ENCODE peak calls at places on chromosomes 4 and X, in four cellular contexts. One of them, this sample, is unnamed.

GRCh38 chrX:13398073-13398823 is 78.4 kb upstream of the ATXN3L start:
- DNase-seq in HL-60: peak
- DNase-seq in K562: peak
- DNase-seq in GM12878: no peak
- DNase-seq in this sample: no peak

GRCh38 chr4:113442821-113443220 is 318.7 kb downstream of the CAMK2D start:
- DNase-seq in HL-60: no peak
- DNase-seq in K562: no peak
- DNase-seq in GM12878: no peak
- DNase-seq in this sample: no peak

GRCh38 chr4:73704314-73705055 is 35.9 kb upstream of the CXCL8 start:
- DNase-seq in HL-60: peak
- DNase-seq in K562: peak
- DNase-seq in GM12878: no peak
- DNase-seq in this sample: no peak

GRCh38 chrX:13620202-13620601 is 32.7 kb upstream of the TCEANC start:
- DNase-seq in HL-60: no peak
- DNase-seq in K562: no peak
- DNase-seq in GM12878: no peak
- DNase-seq in this sample: no peak

GRCh38 chr4:187127456-187127855 is 403.8 kb upstream of the FAT1 start:
- DNase-seq in HL-60: no peak
- DNase-seq in K562: no peak
- DNase-seq in GM12878: no peak
- DNase-seq in this sample: no peak

GRCh38 chr4:115275615-115276014 is 162.2 kb upstream of the NDST4 start:
- DNase-seq in HL-60: no peak
- DNase-seq in K562: no peak
- DNase-seq in GM12878: no peak
- DNase-seq in this sample: no peak

GRCh38 chr4:143337600-143338287 is 1.1 kb downstream of the GAB1 start:
- DNase-seq in HL-60: no peak
- DNase-seq in K562: no peak
- DNase-seq in GM12878: no peak
- DNase-seq in this sample: no peak

GRCh38 chr4:56656346-56656643 is 24.8 kb downstream of the HOPX start:
- DNase-seq in HL-60: no peak
- DNase-seq in K562: peak
- DNase-seq in GM12878: no peak
- DNase-seq in this sample: peak

GRCh38 chr4:105182211-105182610 is 35.5 kb downstream of the TET2 start:
- DNase-seq in HL-60: no peak
- DNase-seq in K562: no peak
- DNase-seq in GM12878: no peak
- DNase-seq in this sample: no peak

GRCh38 chr4:121614136-121614535 is 82.6 kb downstream of the ANXA5 start:
- DNase-seq in HL-60: no peak
- DNase-seq in K562: no peak
- DNase-seq in GM12878: no peak
- DNase-seq in this sample: no peak

GRCh38 chr4:142350886-142351285 is 495.2 kb downstream of the INPP4B start:
- DNase-seq in HL-60: no peak
- DNase-seq in K562: no peak
- DNase-seq in GM12878: no peak
- DNase-seq in this sample: no peak

GRCh38 chrX:46318551-46318950 is 226.7 kb downstream of the ZNF674 start:
- DNase-seq in HL-60: no peak
- DNase-seq in K562: no peak
- DNase-seq in GM12878: no peak
- DNase-seq in this sample: no peak

GRCh38 chr4:52641853-52642563 is 17.1 kb downstream of the USP46 start:
- DNase-seq in HL-60: no peak
- DNase-seq in K562: no peak
- DNase-seq in GM12878: peak
- DNase-seq in this sample: no peak

GRCh38 chr4:4396628-4397440 is 9.9 kb downstream of the NSG1 start:
- DNase-seq in HL-60: no peak
- DNase-seq in K562: no peak
- DNase-seq in GM12878: no peak
- DNase-seq in this sample: no peak

GRCh38 chrX:28586291-28586690 is 955 bp upstream of the IL1RAPL1 start:
- DNase-seq in HL-60: no peak
- DNase-seq in K562: no peak
- DNase-seq in GM12878: no peak
- DNase-seq in this sample: no peak

GRCh38 chr4:141652161-141652778 is 15.9 kb downstream of the IL15 start:
- DNase-seq in HL-60: no peak
- DNase-seq in K562: no peak
- DNase-seq in GM12878: no peak
- DNase-seq in this sample: no peak

GRCh38 chr4:125085-125820 is 952 bp downstream of the ZNF718 start:
- DNase-seq in HL-60: peak
- DNase-seq in K562: peak
- DNase-seq in GM12878: no peak
- DNase-seq in this sample: no peak

GRCh38 chr4:61202100-61202637 is 2.0 kb downstream of the ADGRL3 start:
- DNase-seq in HL-60: no peak
- DNase-seq in K562: no peak
- DNase-seq in GM12878: no peak
- DNase-seq in this sample: peak

GRCh38 chr4:67104145-67104544 is 441.2 kb downstream of the CENPC start:
- DNase-seq in HL-60: no peak
- DNase-seq in K562: no peak
- DNase-seq in GM12878: no peak
- DNase-seq in this sample: no peak

GRCh38 chr4:137738377-137738990 is 206.2 kb upstream of the PCDH18 start:
- DNase-seq in HL-60: no peak
- DNase-seq in K562: no peak
- DNase-seq in GM12878: no peak
- DNase-seq in this sample: no peak

GRCh38 chrX:110381216-110381615 is 22.6 kb downstream of the RTL9 start:
- DNase-seq in HL-60: no peak
- DNase-seq in K562: no peak
- DNase-seq in GM12878: no peak
- DNase-seq in this sample: no peak

GRCh38 chr4:160318567-160319220 is 1215.8 kb downstream of the RAPGEF2 start:
- DNase-seq in HL-60: no peak
- DNase-seq in K562: no peak
- DNase-seq in GM12878: no peak
- DNase-seq in this sample: no peak

GRCh38 chr4:26861434-26862186 is 969 bp downstream of the STIM2 start:
- DNase-seq in HL-60: no peak
- DNase-seq in K562: peak
- DNase-seq in GM12878: no peak
- DNase-seq in this sample: no peak

DNA sequence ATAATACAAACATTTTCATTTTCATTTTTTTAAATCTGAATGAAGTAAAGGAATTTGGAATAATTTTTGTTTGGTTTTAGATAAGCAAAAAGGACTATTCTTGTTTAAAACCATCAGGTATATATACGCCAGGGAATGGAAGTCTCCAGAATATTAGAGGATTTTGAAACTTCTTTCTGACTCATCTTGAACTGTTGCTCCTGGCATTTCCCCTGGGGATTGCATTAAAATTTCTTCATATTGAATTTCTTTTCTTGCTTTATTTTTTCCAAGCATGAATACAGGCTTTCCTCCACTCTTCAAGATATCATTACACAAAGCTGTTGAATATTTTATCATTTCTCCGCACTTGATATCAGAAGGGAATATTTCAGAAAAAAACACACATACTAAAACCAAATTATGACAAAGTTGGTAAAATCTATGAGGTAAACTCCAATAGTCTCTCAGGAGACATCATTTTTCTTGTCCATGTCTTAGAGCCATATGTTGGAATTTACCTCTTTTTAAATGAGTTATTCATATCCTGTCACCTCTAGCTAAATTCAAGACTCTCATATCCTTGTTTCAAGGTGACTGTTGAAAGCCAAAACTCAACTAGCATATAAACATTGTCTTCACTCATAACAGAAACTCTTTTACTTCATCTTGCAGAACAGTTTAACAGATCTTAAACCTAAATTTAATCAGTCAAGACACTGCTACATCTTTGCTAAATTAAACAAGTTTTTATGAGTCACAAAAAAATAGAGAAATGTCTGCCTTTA is 20.7 kb upstream of the CSN1S1 start:
- DNase-seq in HL-60: peak
- DNase-seq in K562: no peak
- DNase-seq in GM12878: peak
- DNase-seq in this sample: no peak
- TF ChIP-seq SPI1 in HL-60: no peak
- TF ChIP-seq SPI1 in K562: no peak
- TF ChIP-seq SPI1 in GM12878: peak
- TF ChIP-seq SPI1 in this sample: peak

DNA sequence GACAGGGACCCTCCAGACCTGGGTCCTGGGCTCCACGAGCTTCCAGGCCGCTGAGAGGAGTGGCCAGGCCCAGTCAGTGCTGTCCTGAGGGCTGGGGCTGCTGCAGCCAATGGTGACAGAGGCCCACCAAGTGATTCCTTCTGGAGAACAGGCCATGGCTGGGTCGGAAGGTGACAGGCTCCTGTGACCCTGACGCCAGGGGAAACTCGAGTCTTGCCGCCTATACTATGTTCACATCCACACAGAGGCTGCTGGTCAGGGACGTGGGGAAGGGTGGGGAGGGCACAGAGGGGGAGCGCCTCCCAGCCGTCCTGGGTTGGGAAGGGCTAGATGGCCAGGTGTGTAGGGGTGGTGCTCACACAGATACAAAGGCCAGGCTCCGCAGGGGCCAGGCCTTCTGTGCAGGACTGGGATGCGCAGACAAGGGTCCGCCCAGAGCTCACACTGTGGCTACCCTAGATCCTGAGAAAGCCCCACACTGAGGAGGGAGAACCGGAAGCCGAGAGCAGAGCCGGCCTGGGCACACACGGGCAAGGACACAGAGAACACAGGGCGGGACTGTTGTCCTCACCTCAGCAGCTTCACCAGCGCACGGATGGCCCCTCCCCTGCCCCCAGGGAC is 81.4 kb downstream of the HTRA3 start:
- DNase-seq in HL-60: no peak
- DNase-seq in K562: no peak
- DNase-seq in GM12878: no peak
- DNase-seq in this sample: no peak
- TF ChIP-seq SPI1 in HL-60: no peak
- TF ChIP-seq SPI1 in K562: no peak
- TF ChIP-seq SPI1 in GM12878: no peak
- TF ChIP-seq SPI1 in this sample: no peak

DNA sequence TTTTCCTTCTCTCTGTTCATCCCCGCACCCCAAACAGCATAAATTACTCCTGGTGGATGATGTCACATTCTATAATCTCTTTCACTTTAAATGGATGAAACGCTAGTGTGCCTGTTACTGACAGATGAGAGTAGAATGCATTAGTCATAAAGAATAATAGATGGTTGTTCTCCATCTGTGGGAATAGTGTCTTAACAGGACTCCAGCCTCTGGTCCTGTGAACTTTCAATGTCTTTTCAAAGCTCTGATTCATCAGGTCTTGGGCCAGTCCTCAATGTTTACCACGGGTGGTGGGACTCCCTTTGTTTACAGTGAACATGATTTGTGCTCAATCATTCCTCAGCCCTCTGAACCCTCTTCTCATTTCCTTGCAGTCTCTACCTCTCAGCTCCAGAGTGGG is 182.6 kb downstream of the GABRB1 start:
- DNase-seq in HL-60: no peak
- DNase-seq in K562: no peak
- DNase-seq in GM12878: no peak
- DNase-seq in this sample: no peak
- TF ChIP-seq SPI1 in HL-60: no peak
- TF ChIP-seq SPI1 in K562: no peak
- TF ChIP-seq SPI1 in GM12878: no peak
- TF ChIP-seq SPI1 in this sample: no peak

GRCh38 chrX:68139791-68140190 is 293.5 kb downstream of the OPHN1 start:
- DNase-seq in HL-60: no peak
- DNase-seq in K562: no peak
- DNase-seq in GM12878: no peak
- DNase-seq in this sample: no peak
- TF ChIP-seq SPI1 in HL-60: no peak
- TF ChIP-seq SPI1 in K562: no peak
- TF ChIP-seq SPI1 in GM12878: no peak
- TF ChIP-seq SPI1 in this sample: no peak

GRCh38 chrX:38870386-38870895 is 69.2 kb downstream of the MID1IP1 start:
- DNase-seq in HL-60: no peak
- DNase-seq in K562: peak
- DNase-seq in GM12878: no peak
- DNase-seq in this sample: no peak
- TF ChIP-seq SPI1 in HL-60: no peak
- TF ChIP-seq SPI1 in K562: no peak
- TF ChIP-seq SPI1 in GM12878: no peak
- TF ChIP-seq SPI1 in this sample: no peak